ENCODE peak calls at places on chromosomes 1 and 21, in seven cellular contexts. One of them, this sample, is unnamed.

GRCh38 chr1:169868978-169869377 is 24.7 kb downstream of the SCYL3 start:
- DNase-seq in pancreas: no peak
- DNase-seq in cardiac muscle cell: no peak
- DNase-seq in HepG2: no peak
- DNase-seq in nephron progenitor cell: no peak
- DNase-seq in brain microvascular endothelial cell: no peak
- DNase-seq in body of pancreas: no peak
- DNase-seq in this sample: no peak

GRCh38 chr21:30436986-30437385 is 3.1 kb upstream of the KRTAP15-1 start:
- DNase-seq in pancreas: no peak
- DNase-seq in cardiac muscle cell: no peak
- DNase-seq in HepG2: no peak
- DNase-seq in nephron progenitor cell: no peak
- DNase-seq in brain microvascular endothelial cell: no peak
- DNase-seq in body of pancreas: no peak
- DNase-seq in this sample: no peak

GRCh38 chr1:42430751-42431150 is 25.1 kb downstream of the ZMYND12 start:
- DNase-seq in pancreas: no peak
- DNase-seq in cardiac muscle cell: no peak
- DNase-seq in HepG2: no peak
- DNase-seq in nephron progenitor cell: no peak
- DNase-seq in brain microvascular endothelial cell: no peak
- DNase-seq in body of pancreas: no peak
- DNase-seq in this sample: peak; percentile 43

GRCh38 chr1:206508956-206509355 is 1.6 kb downstream of the RASSF5 start:
- DNase-seq in pancreas: no peak
- DNase-seq in cardiac muscle cell: peak; percentile 82
- DNase-seq in HepG2: no peak
- DNase-seq in nephron progenitor cell: no peak
- DNase-seq in brain microvascular endothelial cell: no peak
- DNase-seq in body of pancreas: peak; percentile 42
- DNase-seq in this sample: no peak

GRCh38 chr1:165717918-165718515 is 19.7 kb upstream of the ALDH9A1 start:
- DNase-seq in pancreas: no peak
- DNase-seq in cardiac muscle cell: peak; percentile 79
- DNase-seq in HepG2: peak; percentile 69
- DNase-seq in nephron progenitor cell: peak; percentile 26
- DNase-seq in brain microvascular endothelial cell: peak; percentile 65
- DNase-seq in body of pancreas: peak; percentile 73
- DNase-seq in this sample: peak; percentile 61

GRCh38 chr21:41135715-41136114 is 32.2 kb upstream of the BACE2 start:
- DNase-seq in pancreas: no peak
- DNase-seq in cardiac muscle cell: no peak
- DNase-seq in HepG2: no peak
- DNase-seq in nephron progenitor cell: no peak
- DNase-seq in brain microvascular endothelial cell: no peak
- DNase-seq in body of pancreas: no peak
- DNase-seq in this sample: no peak

GRCh38 chr1:111604931-111605330 is 14.7 kb upstream of the RAP1A start:
- DNase-seq in pancreas: no peak
- DNase-seq in cardiac muscle cell: peak; percentile 46
- DNase-seq in HepG2: no peak
- DNase-seq in nephron progenitor cell: no peak
- DNase-seq in brain microvascular endothelial cell: no peak
- DNase-seq in body of pancreas: no peak
- DNase-seq in this sample: no peak

GRCh38 chr1:30754684-30755171 is 2.8 kb downstream of the LAPTM5 start:
- DNase-seq in pancreas: no peak
- DNase-seq in cardiac muscle cell: no peak
- DNase-seq in HepG2: no peak
- DNase-seq in nephron progenitor cell: no peak
- DNase-seq in brain microvascular endothelial cell: no peak
- DNase-seq in body of pancreas: peak; percentile 43
- DNase-seq in this sample: peak; percentile 67

GRCh38 chr1:169949139-169949538 is 55.4 kb upstream of the SCYL3 start:
- DNase-seq in pancreas: no peak
- DNase-seq in cardiac muscle cell: peak; percentile 39
- DNase-seq in HepG2: no peak
- DNase-seq in nephron progenitor cell: no peak
- DNase-seq in brain microvascular endothelial cell: peak; percentile 73
- DNase-seq in body of pancreas: no peak
- DNase-seq in this sample: peak; percentile 26

GRCh38 chr21:17738171-17738953 is 80.8 kb downstream of the C21orf91 start:
- DNase-seq in pancreas: no peak
- DNase-seq in cardiac muscle cell: no peak
- DNase-seq in HepG2: no peak
- DNase-seq in nephron progenitor cell: no peak
- DNase-seq in brain microvascular endothelial cell: no peak
- DNase-seq in body of pancreas: peak; percentile 19
- DNase-seq in this sample: no peak

GRCh38 chr1:38793299-38793698 is 66.3 kb downstream of the RRAGC start:
- DNase-seq in pancreas: no peak
- DNase-seq in cardiac muscle cell: no peak
- DNase-seq in HepG2: no peak
- DNase-seq in nephron progenitor cell: no peak
- DNase-seq in brain microvascular endothelial cell: no peak
- DNase-seq in body of pancreas: no peak
- DNase-seq in this sample: no peak

GRCh38 chr21:45853703-45854342 is 127.7 kb upstream of the COL6A1 start:
- DNase-seq in pancreas: no peak
- DNase-seq in cardiac muscle cell: no peak
- DNase-seq in HepG2: no peak
- DNase-seq in nephron progenitor cell: no peak
- DNase-seq in brain microvascular endothelial cell: no peak
- DNase-seq in body of pancreas: no peak
- DNase-seq in this sample: no peak

GRCh38 chr1:155082301-155082940 is 3.8 kb downstream of the EFNA3 start:
- DNase-seq in pancreas: no peak
- DNase-seq in cardiac muscle cell: no peak
- DNase-seq in HepG2: no peak
- DNase-seq in nephron progenitor cell: peak; percentile 48
- DNase-seq in brain microvascular endothelial cell: no peak
- DNase-seq in body of pancreas: no peak
- DNase-seq in this sample: no peak

GRCh38 chr21:43693981-43694380 is 24.9 kb upstream of the PDXK start:
- DNase-seq in pancreas: no peak
- DNase-seq in cardiac muscle cell: no peak
- DNase-seq in HepG2: no peak
- DNase-seq in nephron progenitor cell: no peak
- DNase-seq in brain microvascular endothelial cell: no peak
- DNase-seq in body of pancreas: no peak
- DNase-seq in this sample: no peak

GRCh38 chr1:209674957-209675566 is at the start of gene G0S2:
- DNase-seq in pancreas: peak; percentile 88
- DNase-seq in cardiac muscle cell: peak; percentile 85
- DNase-seq in HepG2: no peak
- DNase-seq in nephron progenitor cell: peak; percentile 63
- DNase-seq in brain microvascular endothelial cell: no peak
- DNase-seq in body of pancreas: peak; percentile 87
- DNase-seq in this sample: no peak

GRCh38 chr1:66108624-66109023 is 315.9 kb downstream of the PDE4B start:
- DNase-seq in pancreas: no peak
- DNase-seq in cardiac muscle cell: no peak
- DNase-seq in HepG2: no peak
- DNase-seq in nephron progenitor cell: no peak
- DNase-seq in brain microvascular endothelial cell: no peak
- DNase-seq in body of pancreas: no peak
- DNase-seq in this sample: no peak

GRCh38 chr1:238951809-238952208 is 434.6 kb upstream of the CHRM3 start:
- DNase-seq in pancreas: no peak
- DNase-seq in cardiac muscle cell: peak; percentile 40
- DNase-seq in HepG2: no peak
- DNase-seq in nephron progenitor cell: peak; percentile 22
- DNase-seq in brain microvascular endothelial cell: peak; percentile 52
- DNase-seq in body of pancreas: peak; percentile 49
- DNase-seq in this sample: no peak

GRCh38 chr1:174883361-174883760 is 116.4 kb upstream of the CACYBP start:
- DNase-seq in pancreas: no peak
- DNase-seq in cardiac muscle cell: peak; percentile 52
- DNase-seq in HepG2: peak; percentile 13
- DNase-seq in nephron progenitor cell: no peak
- DNase-seq in brain microvascular endothelial cell: peak; percentile 14
- DNase-seq in body of pancreas: no peak
- DNase-seq in this sample: no peak

GRCh38 chr1:63116016-63116415 is 206.4 kb upstream of the FOXD3 start:
- DNase-seq in pancreas: no peak
- DNase-seq in cardiac muscle cell: peak; percentile 22
- DNase-seq in HepG2: no peak
- DNase-seq in nephron progenitor cell: no peak
- DNase-seq in brain microvascular endothelial cell: no peak
- DNase-seq in body of pancreas: no peak
- DNase-seq in this sample: no peak

GRCh38 chr1:244180256-244180655 is 129.2 kb downstream of the ZBTB18 start:
- DNase-seq in pancreas: no peak
- DNase-seq in cardiac muscle cell: peak; percentile 31
- DNase-seq in HepG2: no peak
- DNase-seq in nephron progenitor cell: no peak
- DNase-seq in brain microvascular endothelial cell: no peak
- DNase-seq in body of pancreas: no peak
- DNase-seq in this sample: no peak

GRCh38 chr1:8211620-8212442 is 106.1 kb upstream of the SLC45A1 start:
- DNase-seq in pancreas: no peak
- DNase-seq in cardiac muscle cell: peak; percentile 99
- DNase-seq in HepG2: peak; percentile 97
- DNase-seq in nephron progenitor cell: no peak
- DNase-seq in brain microvascular endothelial cell: peak; percentile 94
- DNase-seq in body of pancreas: peak; percentile 65
- DNase-seq in this sample: no peak

GRCh38 chr1:8903908-8904650 is 25.6 kb upstream of the ENO1 start:
- DNase-seq in pancreas: no peak
- DNase-seq in cardiac muscle cell: peak; percentile 96
- DNase-seq in HepG2: peak; percentile 68
- DNase-seq in nephron progenitor cell: no peak
- DNase-seq in brain microvascular endothelial cell: peak; percentile 87
- DNase-seq in body of pancreas: peak; percentile 68
- DNase-seq in this sample: no peak

GRCh38 chr1:14787604-14788003 is 189.1 kb downstream of the KAZN start:
- DNase-seq in pancreas: peak; percentile 36
- DNase-seq in cardiac muscle cell: no peak
- DNase-seq in HepG2: no peak
- DNase-seq in nephron progenitor cell: no peak
- DNase-seq in brain microvascular endothelial cell: no peak
- DNase-seq in body of pancreas: peak; percentile 41
- DNase-seq in this sample: no peak

GRCh38 chr1:234781241-234782056 is 171.5 kb upstream of the IRF2BP2 start:
- DNase-seq in pancreas: no peak
- DNase-seq in cardiac muscle cell: no peak
- DNase-seq in HepG2: peak; percentile 57
- DNase-seq in nephron progenitor cell: no peak
- DNase-seq in brain microvascular endothelial cell: no peak
- DNase-seq in body of pancreas: peak; percentile 54
- DNase-seq in this sample: no peak

GRCh38 chr1:200409203-200409760 is 554 bp downstream of the ZNF281 start:
- DNase-seq in pancreas: peak; percentile 59
- DNase-seq in cardiac muscle cell: peak; percentile 42
- DNase-seq in HepG2: no peak
- DNase-seq in nephron progenitor cell: peak; percentile 57
- DNase-seq in brain microvascular endothelial cell: peak; percentile 24
- DNase-seq in body of pancreas: peak; percentile 37
- DNase-seq in this sample: peak; percentile 52
- TF ChIP-seq CTCF in pancreas: no peak
- TF ChIP-seq CTCF in cardiac muscle cell: no peak
- TF ChIP-seq CTCF in HepG2: peak; percentile 50
- TF ChIP-seq CTCF in nephron progenitor cell: no peak
- TF ChIP-seq CTCF in brain microvascular endothelial cell: peak; percentile 31
- TF ChIP-seq CTCF in body of pancreas: no peak
- TF ChIP-seq CTCF in this sample: no peak

GRCh38 chr1:2642560-2643413 is 10.0 kb upstream of the MMEL1 start:
- DNase-seq in pancreas: peak; percentile 90
- DNase-seq in cardiac muscle cell: peak; percentile 93
- DNase-seq in HepG2: peak; percentile 86
- DNase-seq in nephron progenitor cell: peak; percentile 96
- DNase-seq in brain microvascular endothelial cell: peak; percentile 87
- DNase-seq in body of pancreas: peak; percentile 93
- DNase-seq in this sample: peak; percentile 100
- TF ChIP-seq CTCF in pancreas: no peak
- TF ChIP-seq CTCF in cardiac muscle cell: peak; percentile 11
- TF ChIP-seq CTCF in HepG2: peak; percentile 50
- TF ChIP-seq CTCF in nephron progenitor cell: no peak
- TF ChIP-seq CTCF in brain microvascular endothelial cell: peak; percentile 27
- TF ChIP-seq CTCF in body of pancreas: no peak
- TF ChIP-seq CTCF in this sample: peak; percentile 44

DNA sequence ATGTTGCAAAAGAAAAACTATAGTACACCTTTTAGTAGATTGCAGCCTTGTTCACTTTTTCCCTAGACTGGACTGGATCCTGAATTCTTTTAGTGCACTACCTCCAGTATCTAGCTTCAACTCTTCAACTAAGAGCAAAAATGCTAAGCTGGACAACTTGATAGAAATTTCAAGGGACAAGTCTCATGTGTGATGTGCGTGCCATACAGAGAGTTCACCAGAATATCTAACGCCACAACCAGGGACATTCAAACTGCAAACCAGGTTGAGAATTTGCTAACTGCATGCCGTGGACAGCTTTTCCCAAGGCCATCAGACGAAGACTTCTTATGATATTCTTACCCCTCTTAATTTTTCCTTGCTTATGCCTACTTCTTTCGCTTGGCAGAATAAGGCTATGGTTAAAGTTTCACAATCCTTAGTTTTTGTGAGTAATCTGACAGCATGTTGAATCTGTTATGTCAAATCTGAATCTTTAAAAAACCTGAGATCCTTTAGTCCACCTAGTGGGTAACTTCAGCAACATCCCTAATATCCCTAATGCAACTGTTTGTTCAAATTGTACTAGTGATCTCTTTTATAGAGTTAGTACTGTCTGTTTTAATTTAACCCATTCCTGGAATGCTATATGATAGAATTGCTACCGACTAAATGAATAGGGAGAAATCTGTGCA is 66.4 kb downstream of the DDAH1 start:
- DNase-seq in pancreas: no peak
- DNase-seq in cardiac muscle cell: peak; percentile 77
- DNase-seq in HepG2: no peak
- DNase-seq in nephron progenitor cell: no peak
- DNase-seq in brain microvascular endothelial cell: peak; percentile 23
- DNase-seq in body of pancreas: no peak
- DNase-seq in this sample: no peak
- TF ChIP-seq CTCF in pancreas: no peak
- TF ChIP-seq CTCF in cardiac muscle cell: peak; percentile 50
- TF ChIP-seq CTCF in HepG2: no peak
- TF ChIP-seq CTCF in nephron progenitor cell: no peak
- TF ChIP-seq CTCF in brain microvascular endothelial cell: peak; percentile 35
- TF ChIP-seq CTCF in body of pancreas: peak; percentile 21
- TF ChIP-seq CTCF in this sample: no peak

DNA sequence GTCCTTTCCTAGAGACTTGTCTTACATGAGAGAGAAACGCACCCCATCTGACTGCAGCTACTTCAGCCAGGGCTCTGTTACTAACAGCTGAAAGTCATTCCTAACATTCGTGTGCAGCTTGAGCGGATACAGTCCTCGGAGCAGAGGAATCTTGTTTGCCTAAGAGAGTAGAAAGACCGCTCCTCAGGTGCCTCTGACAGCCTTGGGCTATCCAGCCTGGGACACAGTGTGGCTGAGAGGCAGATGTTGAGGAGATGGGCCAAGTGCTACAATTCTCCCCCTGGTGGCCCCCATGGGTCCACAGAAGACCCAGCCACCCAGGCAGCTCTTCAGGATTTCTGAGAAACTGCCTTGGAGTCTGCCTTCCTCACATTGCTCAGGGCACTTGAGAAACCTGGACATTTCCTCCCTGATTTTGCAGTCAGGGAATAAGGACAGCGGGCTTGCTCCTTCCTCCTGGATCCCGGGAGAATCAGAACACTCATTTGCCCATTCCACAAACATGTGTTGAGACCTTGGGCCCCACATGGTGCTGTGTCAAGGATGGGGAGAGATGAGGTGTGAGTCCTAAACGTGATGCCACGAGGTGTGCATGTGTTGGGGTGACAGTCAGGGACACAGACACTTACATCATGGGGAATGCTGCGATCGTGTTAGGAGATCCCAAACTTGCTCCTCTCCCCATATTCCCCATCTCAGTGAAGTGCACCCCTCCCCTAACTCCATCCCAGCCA is 13.1 kb downstream of the TRIM62 start:
- DNase-seq in pancreas: no peak
- DNase-seq in cardiac muscle cell: no peak
- DNase-seq in HepG2: no peak
- DNase-seq in nephron progenitor cell: no peak
- DNase-seq in brain microvascular endothelial cell: no peak
- DNase-seq in body of pancreas: no peak
- DNase-seq in this sample: no peak
- TF ChIP-seq CTCF in pancreas: no peak
- TF ChIP-seq CTCF in cardiac muscle cell: no peak
- TF ChIP-seq CTCF in HepG2: peak; percentile 5
- TF ChIP-seq CTCF in nephron progenitor cell: no peak
- TF ChIP-seq CTCF in brain microvascular endothelial cell: peak; percentile 36
- TF ChIP-seq CTCF in body of pancreas: no peak
- TF ChIP-seq CTCF in this sample: no peak